ENCODE peak calls at places on chromosomes 12 and 14, in six cellular contexts. E is small intestine; N is NAMALWA; V is CD8-positive, alpha-beta T cell; A is stimulated activated CD8-positive, alpha-beta memory T cell treated with anti-CD3 and anti-CD28 coated beads, Interleukin-15, amount 100 ng/mL, for 24 hours; F is activated CD8-positive, alpha-beta memory T cell treated with anti-CD3 and anti-CD28 coated beads for 1 hour. G is an unnamed sample.

GRCh38 chr12:82955020-82955419 is 268.3 kb downstream of the TMTC2 start:
- DNase-seq in V (no peak), A (no peak), E (no peak), N (no peak), F (no peak), G (no peak)

GRCh38 chr12:47901285-47902093 is 3.3 kb downstream of the VDR start:
- DNase-seq in V (no peak), N (no peak), F (no peak), A (no peak), E (peak), G (no peak)

GRCh38 chr14:94945615-94946014 is 175.7 kb upstream of the GSC start:
- DNase-seq in A (no peak), F (no peak), E (peak), N (no peak), V (peak), G (no peak)

GRCh38 chr12:47892819-47893218 is 12.0 kb downstream of the VDR start:
- DNase-seq in F (no peak), N (no peak), A (no peak), V (no peak), E (peak), G (no peak)

GRCh38 chr12:65565601-65566560 is 258.4 kb upstream of the HMGA2 start:
- DNase-seq in E (no peak), N (no peak), V (no peak), F (no peak), A (no peak), G (no peak)

GRCh38 chr12:127179199-127179598 is 1087.8 kb upstream of the TMEM132C start:
- DNase-seq in E (no peak), V (no peak), F (no peak), A (no peak), N (no peak), G (no peak)

GRCh38 chr12:9813821-9814798 is 13.2 kb upstream of the KLRF1 start:
- DNase-seq in N (peak), E (peak), A (peak), V (peak), F (peak), G (peak)

GRCh38 chr12:111942557-111942956 is 70.4 kb downstream of the TMEM116 start:
- DNase-seq in N (no peak), V (no peak), E (peak), F (no peak), A (no peak), G (peak)

GRCh38 chr12:101686176-101686575 is 11.3 kb upstream of the CHPT1 start:
- DNase-seq in A (no peak), N (no peak), E (no peak), V (no peak), F (no peak), G (no peak)

GRCh38 chr14:101462726-101463565 is 98.3 kb upstream of the DIO3 start:
- DNase-seq in A (no peak), N (no peak), V (no peak), E (no peak), F (no peak), G (peak)

GRCh38 chr14:23103581-23103980 is 1.2 kb downstream of the CIROP start:
- DNase-seq in N (no peak), V (no peak), E (no peak), A (no peak), F (no peak), G (no peak)

GRCh38 chr14:21268612-21269251 is 510 bp downstream of the HNRNPC start:
- DNase-seq in N (peak), F (no peak), E (peak), A (no peak), V (no peak), G (peak)

GRCh38 chr12:27922591-27923139 is 49.9 kb downstream of the PTHLH start:
- DNase-seq in F (no peak), A (no peak), N (no peak), V (no peak), E (no peak), G (no peak)

GRCh38 chr12:14258468-14258947 is 107.0 kb upstream of the ATF7IP start:
- DNase-seq in E (no peak), N (no peak), A (no peak), V (no peak), F (no peak), G (no peak)

GRCh38 chr12:43826681-43827458 is 9.0 kb upstream of the TMEM117 start:
- DNase-seq in F (no peak), E (no peak), A (no peak), V (no peak), N (no peak), G (no peak)

GRCh38 chr14:91253795-91254323 is 9.4 kb upstream of the GPR68 start:
- DNase-seq in A (no peak), E (no peak), N (no peak), F (no peak), V (no peak), G (no peak)

GRCh38 chr12:12331244-12331771 is 18.7 kb downstream of the MANSC1 start:
- DNase-seq in V (no peak), F (no peak), N (no peak), E (no peak), A (no peak), G (no peak)

GRCh38 chr12:25241171-25242020 is 9.3 kb downstream of the KRAS start:
- DNase-seq in A (no peak), F (no peak), V (peak), E (peak), N (peak), G (no peak)

GRCh38 chr14:92317511-92317910 is 5.5 kb upstream of the SLC24A4 start:
- DNase-seq in F (no peak), A (no peak), E (no peak), V (no peak), N (no peak), G (no peak)

GRCh38 chr12:174596-174995 is 39.4 kb downstream of the SLC6A12 start:
- DNase-seq in A (no peak), E (no peak), N (no peak), V (no peak), F (no peak), G (no peak)

GRCh38 chr14:74826574-74826973 is 49.4 kb downstream of the PROX2 start:
- DNase-seq in F (no peak), A (no peak), E (no peak), V (no peak), N (no peak), G (no peak)

GRCh38 chr12:124995200-124995961 is 1.9 kb downstream of the BRI3BP start:
- DNase-seq in E (peak), N (peak), F (no peak), A (no peak), V (no peak), G (no peak)

GRCh38 chr14:28941758-28942157 is 175.2 kb downstream of the FOXG1 start:
- DNase-seq in E (no peak), V (no peak), N (no peak), F (no peak), A (no peak), G (no peak)

GRCh38 chr14:68172216-68172615 is 352.6 kb downstream of the RAD51B start:
- DNase-seq in E (peak), F (no peak), V (no peak), A (no peak), N (no peak), G (no peak)

GRCh38 chr12:82688035-82688501 is 1.4 kb downstream of the TMTC2 start:
- DNase-seq in A (no peak), N (peak), E (no peak), V (no peak), F (no peak), G (no peak)

GRCh38 chr12:6921539-6921938 is 6.2 kb upstream of the ATN1 start:
- DNase-seq in V (no peak), F (no peak), A (no peak), E (no peak), N (no peak), G (no peak)

GRCh38 chr12:6424848-6425247 is 19.9 kb upstream of the CD27 start:
- DNase-seq in E (no peak), V (no peak), F (no peak), A (no peak), N (no peak), G (peak)

GRCh38 chr12:93426406-93426805 is 15.3 kb downstream of the UBE2N start:
- DNase-seq in F (no peak), E (no peak), N (no peak), V (no peak), A (no peak), G (no peak)

GRCh38 chr12:108423486-108423885 is 84.4 kb upstream of the CMKLR1 start:
- DNase-seq in A (no peak), N (no peak), V (no peak), E (no peak), F (no peak), G (no peak)

GRCh38 chr14:32494566-32495434 is 165.7 kb downstream of the AKAP6 start:
- DNase-seq in E (no peak), N (no peak), V (no peak), F (no peak), A (no peak), G (no peak)

GRCh38 chr14:68140111-68140741 is 320.6 kb downstream of the RAD51B start:
- DNase-seq in N (no peak), V (no peak), E (peak), F (no peak), A (no peak), G (peak)

GRCh38 chr12:24909667-24910066 is 39.2 kb downstream of the BCAT1 start:
- DNase-seq in F (no peak), E (no peak), V (no peak), N (no peak), A (no peak), G (no peak)

GRCh38 chr12:26704214-26704613 is 128.8 kb downstream of the ITPR2 start:
- DNase-seq in V (no peak), E (peak), F (no peak), N (no peak), A (no peak), G (no peak)

GRCh38 chr12:132490481-132491348 is 764 bp downstream of the FBRSL1 start:
- DNase-seq in V (no peak), N (no peak), A (no peak), F (no peak), E (peak), G (no peak)

GRCh38 chr12:50188875-50189575 is 21.9 kb upstream of the CERS5 start:
- DNase-seq in N (no peak), V (no peak), E (peak), A (no peak), F (no peak), G (no peak)

GRCh38 chr14:93757185-93757584 is 31.1 kb downstream of the PRIMA1 start:
- DNase-seq in N (no peak), E (no peak), F (no peak), V (no peak), A (no peak), G (no peak)

GRCh38 chr12:70576341-70577282 is 60.6 kb downstream of the PTPRB start:
- DNase-seq in V (no peak), A (no peak), N (peak), F (no peak), E (peak), G (no peak)

GRCh38 chr14:26636571-26636970 is 38.7 kb upstream of the NOVA1 start:
- DNase-seq in F (no peak), V (no peak), E (no peak), N (no peak), A (no peak), G (no peak)

GRCh38 chr12:29516431-29516875 is 19.0 kb upstream of the OVCH1 start:
- DNase-seq in E (no peak), F (no peak), A (no peak), V (no peak), N (no peak), G (no peak)

G was measured in stomach.